ENCODE peak calls at places on chromosomes 13 and 19, in six cellular contexts. One of them, this sample, is unnamed.

GRCh38 chr19:14916848-14917247 is 24.4 kb upstream of the OR7C2 start:
- DNase-seq in H9: no peak
- DNase-seq in effector memory CD4-positive, alpha-beta T cell: no peak
- DNase-seq in sciatic nerve: no peak
- DNase-seq in activated T-helper 1 cell treated with Interleukin-2 at 50 U/mL for 16 hours: no peak
- DNase-seq in NCI-H2081: no peak
- DNase-seq in this sample: no peak

GRCh38 chr13:49450105-49450819 is 6.2 kb downstream of the SETDB2 start:
- DNase-seq in H9: no peak
- DNase-seq in effector memory CD4-positive, alpha-beta T cell: no peak
- DNase-seq in sciatic nerve: no peak
- DNase-seq in activated T-helper 1 cell treated with Interleukin-2 at 50 U/mL for 16 hours: no peak
- DNase-seq in NCI-H2081: no peak
- DNase-seq in this sample: no peak

GRCh38 chr13:21674271-21675009 is 3.6 kb downstream of the FGF9 start:
- DNase-seq in H9: peak
- DNase-seq in effector memory CD4-positive, alpha-beta T cell: no peak
- DNase-seq in sciatic nerve: no peak
- DNase-seq in activated T-helper 1 cell treated with Interleukin-2 at 50 U/mL for 16 hours: no peak
- DNase-seq in NCI-H2081: peak
- DNase-seq in this sample: no peak

GRCh38 chr19:47490847-47491246 is 6.8 kb upstream of the KPTN start:
- DNase-seq in H9: no peak
- DNase-seq in effector memory CD4-positive, alpha-beta T cell: no peak
- DNase-seq in sciatic nerve: no peak
- DNase-seq in activated T-helper 1 cell treated with Interleukin-2 at 50 U/mL for 16 hours: no peak
- DNase-seq in NCI-H2081: no peak
- DNase-seq in this sample: no peak

GRCh38 chr13:23159587-23160240 is 21.1 kb upstream of the SGCG start:
- DNase-seq in H9: peak
- DNase-seq in effector memory CD4-positive, alpha-beta T cell: no peak
- DNase-seq in sciatic nerve: no peak
- DNase-seq in activated T-helper 1 cell treated with Interleukin-2 at 50 U/mL for 16 hours: no peak
- DNase-seq in NCI-H2081: no peak
- DNase-seq in this sample: no peak

GRCh38 chr19:58229255-58229639 is 533 bp downstream of the ZNF544 start:
- DNase-seq in H9: peak
- DNase-seq in effector memory CD4-positive, alpha-beta T cell: no peak
- DNase-seq in sciatic nerve: no peak
- DNase-seq in activated T-helper 1 cell treated with Interleukin-2 at 50 U/mL for 16 hours: no peak
- DNase-seq in NCI-H2081: peak
- DNase-seq in this sample: no peak

GRCh38 chr19:34644991-34645461 is 31.9 kb downstream of the SCGB2B2 start:
- DNase-seq in H9: no peak
- DNase-seq in effector memory CD4-positive, alpha-beta T cell: no peak
- DNase-seq in sciatic nerve: no peak
- DNase-seq in activated T-helper 1 cell treated with Interleukin-2 at 50 U/mL for 16 hours: no peak
- DNase-seq in NCI-H2081: no peak
- DNase-seq in this sample: no peak

GRCh38 chr13:50589139-50589538 is 254.4 kb downstream of the DLEU7 start:
- DNase-seq in H9: no peak
- DNase-seq in effector memory CD4-positive, alpha-beta T cell: no peak
- DNase-seq in sciatic nerve: no peak
- DNase-seq in activated T-helper 1 cell treated with Interleukin-2 at 50 U/mL for 16 hours: no peak
- DNase-seq in NCI-H2081: no peak
- DNase-seq in this sample: no peak

GRCh38 chr19:29665826-29666633 is 769 bp downstream of the PLEKHF1 start:
- DNase-seq in H9: peak
- DNase-seq in effector memory CD4-positive, alpha-beta T cell: no peak
- DNase-seq in sciatic nerve: peak
- DNase-seq in activated T-helper 1 cell treated with Interleukin-2 at 50 U/mL for 16 hours: no peak
- DNase-seq in NCI-H2081: no peak
- DNase-seq in this sample: peak

GRCh38 chr13:113029487-113030258 is 60.7 kb downstream of the MCF2L start:
- DNase-seq in H9: peak
- DNase-seq in effector memory CD4-positive, alpha-beta T cell: no peak
- DNase-seq in sciatic nerve: no peak
- DNase-seq in activated T-helper 1 cell treated with Interleukin-2 at 50 U/mL for 16 hours: peak
- DNase-seq in NCI-H2081: peak
- DNase-seq in this sample: peak

GRCh38 chr13:86174632-86175031 is 375.4 kb upstream of the SLITRK6 start:
- DNase-seq in H9: no peak
- DNase-seq in effector memory CD4-positive, alpha-beta T cell: no peak
- DNase-seq in sciatic nerve: no peak
- DNase-seq in activated T-helper 1 cell treated with Interleukin-2 at 50 U/mL for 16 hours: no peak
- DNase-seq in NCI-H2081: no peak
- DNase-seq in this sample: no peak

GRCh38 chr13:44385847-44386246 is 12.2 kb downstream of the SERP2 start:
- DNase-seq in H9: no peak
- DNase-seq in effector memory CD4-positive, alpha-beta T cell: no peak
- DNase-seq in sciatic nerve: no peak
- DNase-seq in activated T-helper 1 cell treated with Interleukin-2 at 50 U/mL for 16 hours: no peak
- DNase-seq in NCI-H2081: no peak
- DNase-seq in this sample: no peak

GRCh38 chr19:29690842-29691241 is 24.2 kb downstream of the C19orf12 start:
- DNase-seq in H9: peak
- DNase-seq in effector memory CD4-positive, alpha-beta T cell: no peak
- DNase-seq in sciatic nerve: no peak
- DNase-seq in activated T-helper 1 cell treated with Interleukin-2 at 50 U/mL for 16 hours: no peak
- DNase-seq in NCI-H2081: no peak
- DNase-seq in this sample: no peak

GRCh38 chr19:30449673-30450072 is 77.5 kb downstream of the ZNF536 start:
- DNase-seq in H9: no peak
- DNase-seq in effector memory CD4-positive, alpha-beta T cell: no peak
- DNase-seq in sciatic nerve: no peak
- DNase-seq in activated T-helper 1 cell treated with Interleukin-2 at 50 U/mL for 16 hours: no peak
- DNase-seq in NCI-H2081: no peak
- DNase-seq in this sample: no peak

GRCh38 chr19:29596885-29597525 is 9.1 kb upstream of the POP4 start:
- DNase-seq in H9: no peak
- DNase-seq in effector memory CD4-positive, alpha-beta T cell: no peak
- DNase-seq in sciatic nerve: no peak
- DNase-seq in activated T-helper 1 cell treated with Interleukin-2 at 50 U/mL for 16 hours: no peak
- DNase-seq in NCI-H2081: no peak
- DNase-seq in this sample: no peak

GRCh38 chr13:47478985-47479384 is 522.1 kb downstream of the SUCLA2 start:
- DNase-seq in H9: no peak
- DNase-seq in effector memory CD4-positive, alpha-beta T cell: no peak
- DNase-seq in sciatic nerve: no peak
- DNase-seq in activated T-helper 1 cell treated with Interleukin-2 at 50 U/mL for 16 hours: no peak
- DNase-seq in NCI-H2081: no peak
- DNase-seq in this sample: no peak

GRCh38 chr19:54248016-54248601 is 5.5 kb upstream of the LILRA6 start:
- DNase-seq in H9: no peak
- DNase-seq in effector memory CD4-positive, alpha-beta T cell: no peak
- DNase-seq in sciatic nerve: no peak
- DNase-seq in activated T-helper 1 cell treated with Interleukin-2 at 50 U/mL for 16 hours: no peak
- DNase-seq in NCI-H2081: no peak
- DNase-seq in this sample: no peak

GRCh38 chr19:14198384-14199376 is 7.3 kb downstream of the ADGRL1 start:
- DNase-seq in H9: no peak
- DNase-seq in effector memory CD4-positive, alpha-beta T cell: no peak
- DNase-seq in sciatic nerve: no peak
- DNase-seq in activated T-helper 1 cell treated with Interleukin-2 at 50 U/mL for 16 hours: no peak
- DNase-seq in NCI-H2081: no peak
- DNase-seq in this sample: no peak

GRCh38 chr19:29576043-29576442 is 30.0 kb upstream of the POP4 start:
- DNase-seq in H9: peak
- DNase-seq in effector memory CD4-positive, alpha-beta T cell: no peak
- DNase-seq in sciatic nerve: no peak
- DNase-seq in activated T-helper 1 cell treated with Interleukin-2 at 50 U/mL for 16 hours: no peak
- DNase-seq in NCI-H2081: no peak
- DNase-seq in this sample: no peak